ENCODE peak calls at places on chromosomes 11 and 22, in four cellular contexts. H, U, P and E are unnamed samples.

GRCh38 chr11:77669848-77670511 is 32.4 kb upstream of the CLNS1A start:
- DNase-seq in P (no peak), U (no peak), H (no peak), E (no peak)

GRCh38 chr11:50174189-50174588 is 141.5 kb downstream of the OR4C45 start:
- DNase-seq in U (no peak), H (no peak), P (no peak), E (no peak)

GRCh38 chr22:37177755-37178154 is 10.3 kb downstream of the C1QTNF6 start:
- DNase-seq in P (no peak), H (no peak), U (no peak), E (no peak)

GRCh38 chr11:96162816-96163499 is 180.0 kb downstream of the MAML2 start:
- DNase-seq in H (no peak), P (no peak), U (no peak), E (no peak)

GRCh38 chr22:46632646-46633249 is 12.6 kb downstream of the GRAMD4 start:
- DNase-seq in P (no peak), H (no peak), U (no peak), E (no peak)

GRCh38 chr11:96748639-96749370 is 359.0 kb downstream of the JRKL start:
- DNase-seq in P (no peak), H (no peak), U (no peak), E (no peak)

GRCh38 chr22:22717723-22718122 is 73.3 kb downstream of the GGTLC2 start:
- DNase-seq in U (no peak), P (no peak), H (no peak), E (no peak)

GRCh38 chr11:37504066-37504611 is 906.1 kb upstream of the RAG2 start:
- DNase-seq in H (no peak), U (no peak), P (no peak), E (no peak)

GRCh38 chr11:134583397-134583990 is 171.5 kb upstream of the B3GAT1 start:
- DNase-seq in P (no peak), U (peak), H (no peak), E (no peak)

GRCh38 chr11:134951305-134951700 is 539.3 kb upstream of the B3GAT1 start:
- DNase-seq in P (no peak), H (no peak), U (no peak), E (no peak)

GRCh38 chr11:10564692-10565318 is 3.7 kb downstream of the LYVE1 start:
- DNase-seq in H (no peak), U (peak), P (no peak), E (no peak)

GRCh38 chr11:47590026-47590861 is 3.8 kb downstream of the FAM180B start:
- DNase-seq in P (no peak), U (no peak), H (no peak), E (no peak)

GRCh38 chr11:117717485-117718314 is 79.3 kb downstream of the DSCAML1 start:
- DNase-seq in P (no peak), H (peak), U (no peak), E (peak)

GRCh38 chr11:7796842-7797241 is at the start of gene OR5P2:
- DNase-seq in U (no peak), H (no peak), P (no peak), E (no peak)

GRCh38 chr11:66962247-66962646 is 4.1 kb upstream of the PC start:
- DNase-seq in H (no peak), U (no peak), P (no peak), E (no peak)

GRCh38 chr11:92457250-92457649 is 232.6 kb downstream of the FAT3 start:
- DNase-seq in P (no peak), U (no peak), H (no peak), E (no peak)

GRCh38 chr22:49544286-49544685 is 283.4 kb downstream of the BRD1 start:
- DNase-seq in P (no peak), U (no peak), H (no peak), E (no peak)

GRCh38 chr11:66322732-66323427 is 6.0 kb upstream of the CD248 start:
- DNase-seq in P (no peak), H (no peak), U (no peak), E (no peak)

GRCh38 chr22:36379593-36380361 is 8.0 kb downstream of the MYH9 start:
- DNase-seq in H (no peak), P (no peak), U (no peak), E (no peak)

GRCh38 chr11:112806876-112807275 is 154.3 kb upstream of the NCAM1 start:
- DNase-seq in P (no peak), U (no peak), H (no peak), E (no peak)

GRCh38 chr11:133078591-133079179 is 453.6 kb downstream of the OPCML start:
- DNase-seq in P (no peak), H (peak), U (peak), E (peak)

GRCh38 chr22:36334081-36334831 is 53.5 kb downstream of the MYH9 start:
- DNase-seq in U (peak), H (no peak), P (no peak), E (peak)